ENCODE peak calls at places on chromosomes 16 and 17, in eight cellular contexts. B, O, R, N, E, V, G and K are unnamed samples.

GRCh38 chr16:12531937-12532336 is 271.8 kb downstream of the CPPED1 start:
- DNase-seq in E (no peak), B (no peak), O (no peak), N (no peak), R (no peak), V (no peak), G (no peak), K (no peak)

GRCh38 chr16:48499822-48500440 is 110.0 kb downstream of the N4BP1 start:
- DNase-seq in E (peak; percentile 45), V (peak; percentile 72), R (no peak), B (no peak), N (no peak), G (peak; percentile 66), O (no peak), K (no peak)

GRCh38 chr16:11138769-11139623 is 117.0 kb downstream of the SOCS1 start:
- DNase-seq in B (no peak), E (no peak), O (no peak), V (no peak), N (no peak), R (no peak), G (no peak), K (no peak)

GRCh38 chr16:11572301-11572995 is 14.3 kb downstream of the LITAF start:
- DNase-seq in O (no peak), G (no peak), N (no peak), R (peak; percentile 61), B (peak; percentile 57), E (no peak), V (no peak), K (no peak)

GRCh38 chr17:64781394-64781793 is 119.3 kb upstream of the SMURF2 start:
- DNase-seq in O (peak; percentile 55), B (peak; percentile 90), G (peak; percentile 40), V (no peak), E (no peak), N (no peak), R (peak; percentile 89), K (peak; percentile 91)

GRCh38 chr17:283911-284675 is 68.5 kb downstream of the RPH3AL start:
- DNase-seq in N (no peak), E (no peak), V (no peak), B (peak; percentile 12), R (no peak), G (no peak), O (no peak), K (no peak)

GRCh38 chr17:28760987-28761562 is 17.3 kb downstream of the TRAF4 start:
- DNase-seq in N (peak; percentile 62), E (no peak), O (peak; percentile 57), G (peak; percentile 86), R (peak; percentile 94), V (no peak), B (peak; percentile 92), K (peak; percentile 82)

GRCh38 chr17:40319651-40320550 is 10.9 kb downstream of the RARA start:
- DNase-seq in O (no peak), B (peak; percentile 81), N (no peak), E (no peak), V (peak; percentile 61), G (no peak), R (no peak), K (peak; percentile 84)

GRCh38 chr16:83901101-83901500 is 2.2 kb downstream of the MLYCD start:
- DNase-seq in O (no peak), R (no peak), V (no peak), N (no peak), B (no peak), G (no peak), E (no peak), K (no peak)

GRCh38 chr17:77445030-77445907 is 304.5 kb downstream of the SEC14L1 start:
- DNase-seq in V (no peak), R (no peak), N (no peak), O (no peak), E (no peak), B (peak; percentile 75), G (no peak), K (peak; percentile 82)

GRCh38 chr16:86214326-86215232 is 295.7 kb upstream of the FOXF1 start:
- DNase-seq in G (no peak), O (no peak), N (no peak), V (peak; percentile 19), E (no peak), R (no peak), B (no peak), K (no peak)

GRCh38 chr16:18979936-18980335 is 3.8 kb upstream of the TMC7 start:
- DNase-seq in V (no peak), B (no peak), E (no peak), R (no peak), N (no peak), G (no peak), O (no peak), K (no peak)

GRCh38 chr16:55452996-55453395 is 26.0 kb upstream of the MMP2 start:
- DNase-seq in V (no peak), N (no peak), R (no peak), B (no peak), E (no peak), G (no peak), O (no peak), K (no peak)

GRCh38 chr16:27303256-27304100 is 10.3 kb upstream of the IL4R start:
- DNase-seq in B (peak; percentile 11), N (no peak), G (no peak), E (no peak), O (no peak), V (no peak), R (peak; percentile 31), K (no peak)

GRCh38 chr17:49556183-49556943 is 19.3 kb upstream of the NXPH3 start:
- DNase-seq in G (peak; percentile 59), V (peak; percentile 86), R (peak; percentile 99), N (peak; percentile 78), O (peak; percentile 83), E (no peak), B (peak; percentile 72), K (peak; percentile 77)

GRCh38 chr17:34980681-34981537 is 597 bp downstream of the LIG3 start:
- DNase-seq in R (peak; percentile 92), G (peak; percentile 76), V (peak; percentile 83), N (peak; percentile 41), O (peak; percentile 69), B (peak; percentile 86), E (peak; percentile 95), K (peak; percentile 82)

GRCh38 chr16:19588661-19589060 is 33.2 kb downstream of the VPS35L start:
- DNase-seq in R (no peak), O (no peak), B (no peak), V (no peak), E (no peak), N (no peak), G (no peak), K (no peak)

GRCh38 chr17:2723997-2724782 is 12.6 kb upstream of the CLUH start:
- DNase-seq in V (no peak), G (no peak), B (no peak), E (no peak), O (peak; percentile 76), R (peak; percentile 97), N (no peak), K (no peak)

GRCh38 chr17:66611397-66611796 is 223.5 kb upstream of the CACNG5 start:
- DNase-seq in R (no peak), E (no peak), V (no peak), O (no peak), B (no peak), N (no peak), G (no peak), K (no peak)

GRCh38 chr16:31868164-31868563 is 5.4 kb upstream of the ZNF267 start:
- DNase-seq in V (no peak), O (no peak), G (no peak), R (no peak), N (no peak), E (no peak), B (no peak), K (no peak)
- H3K27ac ChIP-seq in V (no peak overlapping the region), O (no peak overlapping the region), G (no peak overlapping the region), R (no peak overlapping the region), N (no peak overlapping the region), E (no peak overlapping the region), B (no peak overlapping the region), K (no peak overlapping the region)

DNA sequence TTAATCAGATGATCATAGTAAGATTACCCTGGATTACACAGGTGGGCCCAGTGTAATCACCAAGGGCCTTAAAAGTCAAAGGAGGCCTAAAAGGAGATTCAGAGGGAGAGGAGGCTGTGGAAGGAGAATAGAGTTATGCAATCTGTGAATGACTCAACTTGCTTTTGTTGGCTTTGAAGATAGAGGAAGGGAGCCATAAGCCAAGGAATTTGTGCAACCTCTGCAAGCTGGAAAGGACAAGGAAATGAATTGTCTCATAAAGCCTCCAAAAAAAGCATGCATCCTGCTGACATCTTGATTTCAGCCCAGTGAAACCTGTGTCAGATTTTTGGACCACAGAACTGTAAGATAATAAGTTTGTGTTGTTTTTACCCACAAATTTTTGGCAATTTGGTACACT is 109.6 kb downstream of the CNTNAP4 start:
- DNase-seq in V (no peak), O (no peak), G (no peak), B (no peak), R (no peak), N (no peak), E (no peak), K (no peak)
- H3K27ac ChIP-seq in V (no peak overlapping the region), O (no peak overlapping the region), G (no peak overlapping the region), B (no peak overlapping the region), R (no peak overlapping the region), N (no peak overlapping the region), E (no peak overlapping the region), K (no peak overlapping the region)

DNA sequence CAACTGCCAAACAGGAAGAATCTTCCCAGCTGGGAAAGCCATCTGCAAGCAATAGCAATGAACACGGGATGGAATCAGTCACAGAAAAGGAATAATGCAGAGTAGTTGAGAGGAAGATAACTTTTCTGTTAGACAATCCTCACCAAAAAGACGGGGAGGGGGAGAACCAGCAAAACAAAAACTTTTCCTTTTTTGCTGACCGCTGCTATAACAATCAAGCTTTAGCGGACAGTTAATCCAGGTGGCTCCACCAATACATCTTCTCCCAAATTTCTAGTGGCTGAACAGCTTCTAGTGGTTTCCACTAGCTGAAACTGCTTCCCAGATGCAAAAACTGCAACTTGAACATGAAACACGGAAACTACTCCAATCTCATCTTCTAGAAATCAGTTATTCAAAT is 956 bp downstream of the TMEM11 start:
- DNase-seq in B (no peak), G (no peak), N (no peak), R (no peak), V (no peak), E (no peak), O (no peak), K (no peak)
- H3K27ac ChIP-seq in B (peak overlapping the region; percentile 97), G (no peak overlapping the region), N (no peak overlapping the region), R (no peak overlapping the region), V (no peak overlapping the region), E (peak overlapping the region; percentile 93), O (no peak overlapping the region), K (peak overlapping the region; percentile 98)

GRCh38 chr17:81511550-81511799 is 1.1 kb downstream of the ACTG1 start:
- DNase-seq in R (peak; percentile 64), G (no peak), B (no peak), E (no peak), V (no peak), N (no peak), O (no peak), K (no peak)

GRCh38 chr17:81511800-81512559 is 619 bp downstream of the ACTG1 start:
- DNase-seq in V (peak; percentile 32), E (no peak), G (no peak), R (peak; percentile 67), B (no peak), N (no peak), O (no peak), K (no peak)

GRCh38 chr17:81510524-81510797 is 2.1 kb downstream of the ACTG1 start:
- DNase-seq in V (no peak), N (no peak), G (no peak), E (no peak), B (no peak), R (peak; percentile 51), O (no peak), K (no peak)

GRCh38 chr17:81509687-81510523 is 2.7 kb downstream of the ACTG1 start:
- DNase-seq in V (no peak), G (no peak), B (no peak), O (no peak), R (peak; percentile 55), N (no peak), E (no peak), K (no peak)

GRCh38 chr17:81510798-81511549 is 1.6 kb downstream of the ACTG1 start:
- DNase-seq in E (no peak), G (no peak), O (no peak), B (no peak), N (no peak), V (peak; percentile 31), R (peak; percentile 63), K (no peak)
- H3K27ac ChIP-seq in E (peak overlapping the region; percentile 100), G (peak overlapping the region; percentile 100), O (peak overlapping the region; percentile 59), B (peak overlapping the region; percentile 98), N (peak overlapping the region; percentile 98), V (peak overlapping the region; percentile 51), R (no peak overlapping the region), K (peak overlapping the region; percentile 95)